ENCODE peak calls at places on chromosome 15, in five cellular contexts. D is SK-N-SH, C is kidney epithelial cell, M is MM.1S, U is choroid plexus epithelial cell. N is an unnamed sample.

GRCh38 chr15:70703483-70703882 is 59.9 kb downstream of the UACA start:
- DNase-seq in D (no peak), C (no peak), M (no peak), U (no peak), N (no peak)

GRCh38 chr15:82570721-82571519 is 30.7 kb upstream of the RPS17 start:
- DNase-seq in D (peak; percentile 42), C (no peak), M (no peak), U (no peak), N (no peak)

GRCh38 chr15:97235285-97235985 is 725.1 kb upstream of the ARRDC4 start:
- DNase-seq in D (peak; percentile 47), C (no peak), M (peak; percentile 58), U (peak; percentile 76), N (peak; percentile 49)

GRCh38 chr15:55530861-55531313 is 22.9 kb upstream of the DNAAF4 start:
- DNase-seq in D (no peak), C (peak; percentile 78), M (no peak), U (peak; percentile 20), N (no peak)

GRCh38 chr15:34808016-34808415 is 12.7 kb upstream of the ACTC1 start:
- DNase-seq in D (no peak), C (no peak), M (no peak), U (peak; percentile 12), N (no peak)

GRCh38 chr15:52527898-52528464 is 699 bp downstream of the MYO5A start:
- DNase-seq in D (peak; percentile 64), C (no peak), M (peak; percentile 44), U (peak; percentile 25), N (no peak)

GRCh38 chr15:34810455-34811146 is 15.3 kb upstream of the ACTC1 start:
- DNase-seq in D (no peak), C (peak; percentile 70), M (no peak), U (peak; percentile 91), N (no peak)

GRCh38 chr15:44716983-44717602 is 5.8 kb downstream of the B2M start:
- DNase-seq in D (no peak), C (no peak), M (peak; percentile 2), U (no peak), N (no peak)

GRCh38 chr15:92690370-92690769 is 34.8 kb upstream of the FAM174B start:
- DNase-seq in D (no peak), C (no peak), M (no peak), U (no peak), N (no peak)

GRCh38 chr15:49235446-49236207 is 65.6 kb downstream of the GALK2 start:
- DNase-seq in D (peak; percentile 44), C (peak; percentile 26), M (peak; percentile 89), U (peak; percentile 92), N (peak; percentile 32)

GRCh38 chr15:79166311-79166955 is 75.9 kb upstream of the RASGRF1 start:
- DNase-seq in D (no peak), C (no peak), M (no peak), U (no peak), N (no peak)

GRCh38 chr15:51185213-51185619 is 90.5 kb upstream of the TNFAIP8L3 start:
- DNase-seq in D (no peak), C (no peak), M (no peak), U (no peak), N (no peak)

GRCh38 chr15:37793851-37794250 is 140.6 kb upstream of the TMCO5A start:
- DNase-seq in D (peak; percentile 60), C (no peak), M (peak; percentile 21), U (peak; percentile 53), N (no peak)
- TF ChIP-seq CTCF in D (peak; percentile 64), C (peak; percentile 41), M (peak; percentile 40), U (peak; percentile 60), N (no peak)

DNA sequence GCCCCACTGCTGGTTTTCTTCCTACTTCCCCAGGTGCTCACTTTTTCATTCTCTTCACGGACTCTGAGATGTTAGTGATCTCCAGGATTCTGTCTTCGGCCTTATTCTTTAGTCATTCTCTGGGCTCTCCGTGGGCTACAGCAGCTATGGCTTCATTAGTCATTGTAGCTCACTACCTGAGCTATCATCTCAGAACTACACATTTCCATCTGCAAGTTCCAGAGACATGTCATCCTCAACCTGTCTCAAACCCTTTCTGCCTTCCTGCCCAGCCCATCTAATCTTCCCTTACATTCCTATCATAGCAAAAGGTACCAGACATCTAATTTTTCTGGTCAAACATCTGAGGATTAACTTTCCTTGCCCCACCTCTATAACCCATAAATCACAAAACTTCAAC is 13.3 kb downstream of the TSPAN3 start:
- DNase-seq in D (no peak), C (no peak), M (no peak), U (no peak), N (no peak)
- H3K4me3 ChIP-seq in D (no peak overlapping the region), C (no peak overlapping the region), M (no peak overlapping the region), U (no peak overlapping the region), N (no peak overlapping the region)

GRCh38 chr15:89413877-89414276 is 79.3 kb upstream of the POLG start:
- DNase-seq in D (no peak), C (no peak), M (no peak), U (no peak), N (no peak)

GRCh38 chr15:89419370-89419984 is 76.9 kb downstream of the RHCG start:
- DNase-seq in D (no peak), C (no peak), M (no peak), U (peak; percentile 62), N (peak; percentile 50)

GRCh38 chr15:89414571-89414970 is 79.9 kb upstream of the POLG start:
- DNase-seq in D (no peak), C (no peak), M (no peak), U (no peak), N (no peak)

GRCh38 chr15:89417206-89417725 is 79.1 kb downstream of the RHCG start:
- DNase-seq in D (no peak), C (no peak), M (no peak), U (no peak), N (no peak)

DNA sequence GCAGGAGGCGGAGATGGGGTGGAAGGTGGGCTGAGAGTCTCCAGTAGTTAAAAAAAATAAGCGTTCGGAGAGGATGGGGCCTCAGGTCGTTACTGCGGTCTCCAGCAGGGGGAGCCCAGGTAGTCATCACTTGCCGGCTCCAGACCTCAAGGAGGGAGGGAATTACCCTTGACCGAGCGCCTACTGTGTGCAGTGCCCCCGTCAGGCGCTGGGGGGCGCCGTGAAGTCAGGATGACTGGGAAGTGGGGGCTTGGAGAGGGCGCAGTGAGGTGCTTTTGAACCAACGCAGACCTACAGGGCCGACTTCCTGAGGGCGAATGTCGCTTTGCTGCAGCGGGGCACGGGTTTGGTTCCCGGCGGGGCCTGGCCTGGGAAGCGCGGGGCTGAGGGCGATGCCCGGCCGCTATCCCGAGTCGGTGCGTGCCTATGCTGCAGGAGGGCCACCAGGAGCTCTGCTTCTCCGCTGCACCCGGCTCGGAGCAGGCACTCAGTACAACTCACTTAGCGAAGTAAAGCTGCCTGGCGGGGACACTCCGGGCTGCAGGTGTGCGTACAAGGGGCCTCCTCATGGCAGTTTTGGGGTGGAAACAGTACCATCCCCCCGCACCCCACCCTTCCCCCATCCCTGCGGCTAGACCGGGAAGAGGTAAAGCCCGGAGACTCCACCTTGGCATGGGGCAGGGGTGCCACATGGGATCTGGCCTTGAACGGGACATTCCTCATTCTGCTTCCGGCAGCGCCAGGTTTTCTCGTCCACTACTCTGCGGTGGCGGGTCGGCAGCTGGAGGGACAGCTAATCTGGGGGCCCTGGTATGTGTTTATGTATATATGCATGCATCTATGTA is 79.8 kb downstream of the RHCG start:
- DNase-seq in D (peak; percentile 96), C (no peak), M (peak; percentile 81), U (peak; percentile 75), N (peak; percentile 64)
- TF ChIP-seq CTCF in D (peak; percentile 90), C (peak; percentile 91), M (peak; percentile 98), U (peak; percentile 82), N (peak; percentile 75)

GRCh38 chr15:88400591-88400990 is 66.6 kb downstream of the MRPL46 start:
- DNase-seq in D (no peak), C (no peak), M (no peak), U (no peak), N (no peak)
- H3K4me3 ChIP-seq in D (no peak overlapping the region), C (no peak overlapping the region), M (no peak overlapping the region), U (no peak overlapping the region), N (no peak overlapping the region)

DNA sequence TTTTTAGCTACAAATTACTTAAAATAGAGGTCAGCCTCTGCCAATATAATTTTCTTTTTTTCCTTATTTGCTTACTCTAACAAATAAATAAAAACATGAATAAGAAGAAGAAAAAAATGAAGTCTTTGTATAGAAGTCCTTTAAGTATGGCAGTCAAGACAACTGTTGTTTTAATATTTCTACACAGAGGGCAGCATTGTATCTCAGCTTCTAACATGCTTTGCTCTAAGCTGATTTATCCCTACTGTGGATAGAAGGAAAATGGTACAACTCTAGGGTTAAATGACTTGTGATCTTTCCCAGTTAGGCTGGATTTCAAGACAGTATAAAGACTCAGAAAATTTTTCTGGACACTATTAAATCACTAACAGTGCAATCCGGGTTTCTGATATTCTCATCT is 104.3 kb upstream of the MEIS2 start:
- DNase-seq in D (no peak), C (no peak), M (peak; percentile 61), U (peak; percentile 0), N (no peak)
- TF ChIP-seq CTCF in D (peak; percentile 30), C (no peak), M (peak; percentile 57), U (no peak), N (no peak)